ENCODE peak calls at places on chromosomes 1 and 21, in seven cellular contexts. One of them, this sample, is unnamed.

GRCh38 chr1:104797982-104798381 is 1048.3 kb downstream of the AMY1C start:
- DNase-seq in IMR-90: no peak
- DNase-seq in H9: no peak
- DNase-seq in mesenchymal stem cell: no peak
- DNase-seq in mesendoderm: no peak
- DNase-seq in H1: no peak
- DNase-seq in trophoblast cell: peak
- DNase-seq in this sample: no peak

GRCh38 chr1:148166558-148167492 is 14.7 kb upstream of the NBPF11 start:
- DNase-seq in IMR-90: no peak
- DNase-seq in H9: no peak
- DNase-seq in mesenchymal stem cell: no peak
- DNase-seq in mesendoderm: peak
- DNase-seq in H1: no peak
- DNase-seq in trophoblast cell: no peak
- DNase-seq in this sample: no peak

GRCh38 chr1:11730429-11730861 is 5.5 kb upstream of the AGTRAP start:
- DNase-seq in IMR-90: peak
- DNase-seq in H9: no peak
- DNase-seq in mesenchymal stem cell: peak
- DNase-seq in mesendoderm: no peak
- DNase-seq in H1: no peak
- DNase-seq in trophoblast cell: peak
- DNase-seq in this sample: no peak

GRCh38 chr1:209150114-209150513 is 433.4 kb upstream of the CAMK1G start:
- DNase-seq in IMR-90: peak
- DNase-seq in H9: no peak
- DNase-seq in mesenchymal stem cell: peak
- DNase-seq in mesendoderm: peak
- DNase-seq in H1: no peak
- DNase-seq in trophoblast cell: peak
- DNase-seq in this sample: peak

GRCh38 chr1:228267962-228268890 is 60.4 kb downstream of the OBSCN start:
- DNase-seq in IMR-90: no peak
- DNase-seq in H9: peak
- DNase-seq in mesenchymal stem cell: peak
- DNase-seq in mesendoderm: peak
- DNase-seq in H1: no peak
- DNase-seq in trophoblast cell: no peak
- DNase-seq in this sample: no peak

GRCh38 chr1:214476958-214477870 is 74.2 kb downstream of the PTPN14 start:
- DNase-seq in IMR-90: peak
- DNase-seq in H9: no peak
- DNase-seq in mesenchymal stem cell: peak
- DNase-seq in mesendoderm: no peak
- DNase-seq in H1: no peak
- DNase-seq in trophoblast cell: peak
- DNase-seq in this sample: no peak

GRCh38 chr1:177432897-177433296 is 262.1 kb downstream of the BRINP2 start:
- DNase-seq in IMR-90: peak
- DNase-seq in H9: no peak
- DNase-seq in mesenchymal stem cell: no peak
- DNase-seq in mesendoderm: no peak
- DNase-seq in H1: no peak
- DNase-seq in trophoblast cell: peak
- DNase-seq in this sample: no peak

GRCh38 chr1:18484276-18484675 is 3.5 kb downstream of the KLHDC7A start:
- DNase-seq in IMR-90: no peak
- DNase-seq in H9: no peak
- DNase-seq in mesenchymal stem cell: no peak
- DNase-seq in mesendoderm: no peak
- DNase-seq in H1: no peak
- DNase-seq in trophoblast cell: no peak
- DNase-seq in this sample: no peak

GRCh38 chr1:174191255-174191906 is 32.1 kb downstream of the RABGAP1L start:
- DNase-seq in IMR-90: peak
- DNase-seq in H9: no peak
- DNase-seq in mesenchymal stem cell: no peak
- DNase-seq in mesendoderm: no peak
- DNase-seq in H1: no peak
- DNase-seq in trophoblast cell: peak
- DNase-seq in this sample: no peak

GRCh38 chr1:176220100-176220689 is 13.1 kb upstream of the COP1 start:
- DNase-seq in IMR-90: no peak
- DNase-seq in H9: no peak
- DNase-seq in mesenchymal stem cell: no peak
- DNase-seq in mesendoderm: no peak
- DNase-seq in H1: no peak
- DNase-seq in trophoblast cell: no peak
- DNase-seq in this sample: no peak

GRCh38 chr1:11406845-11407244 is 72.1 kb upstream of the DISP3 start:
- DNase-seq in IMR-90: no peak
- DNase-seq in H9: no peak
- DNase-seq in mesenchymal stem cell: no peak
- DNase-seq in mesendoderm: no peak
- DNase-seq in H1: no peak
- DNase-seq in trophoblast cell: no peak
- DNase-seq in this sample: no peak

GRCh38 chr1:64841330-64842065 is 96.6 kb downstream of the RAVER2 start:
- DNase-seq in IMR-90: no peak
- DNase-seq in H9: no peak
- DNase-seq in mesenchymal stem cell: no peak
- DNase-seq in mesendoderm: no peak
- DNase-seq in H1: no peak
- DNase-seq in trophoblast cell: peak
- DNase-seq in this sample: no peak

GRCh38 chr1:87878873-87879272 is 550.2 kb downstream of the LMO4 start:
- DNase-seq in IMR-90: no peak
- DNase-seq in H9: no peak
- DNase-seq in mesenchymal stem cell: no peak
- DNase-seq in mesendoderm: no peak
- DNase-seq in H1: no peak
- DNase-seq in trophoblast cell: no peak
- DNase-seq in this sample: no peak

GRCh38 chr1:107649023-107649422 is 316.0 kb downstream of the VAV3 start:
- DNase-seq in IMR-90: peak
- DNase-seq in H9: no peak
- DNase-seq in mesenchymal stem cell: no peak
- DNase-seq in mesendoderm: peak
- DNase-seq in H1: no peak
- DNase-seq in trophoblast cell: no peak
- DNase-seq in this sample: no peak

GRCh38 chr21:45427331-45428271 is 22.6 kb downstream of the COL18A1 start:
- DNase-seq in IMR-90: peak
- DNase-seq in H9: peak
- DNase-seq in mesenchymal stem cell: peak
- DNase-seq in mesendoderm: peak
- DNase-seq in H1: peak
- DNase-seq in trophoblast cell: peak
- DNase-seq in this sample: no peak

GRCh38 chr1:45820173-45820572 is 16.8 kb downstream of the MAST2 start:
- DNase-seq in IMR-90: no peak
- DNase-seq in H9: no peak
- DNase-seq in mesenchymal stem cell: no peak
- DNase-seq in mesendoderm: no peak
- DNase-seq in H1: no peak
- DNase-seq in trophoblast cell: no peak
- DNase-seq in this sample: no peak

GRCh38 chr1:155051342-155051776 is 243 bp downstream of the ADAM15 start:
- DNase-seq in IMR-90: no peak
- DNase-seq in H9: no peak
- DNase-seq in mesenchymal stem cell: no peak
- DNase-seq in mesendoderm: no peak
- DNase-seq in H1: no peak
- DNase-seq in trophoblast cell: no peak
- DNase-seq in this sample: peak

GRCh38 chr1:94236630-94237290 is 624 bp downstream of the ARHGAP29 start:
- DNase-seq in IMR-90: peak
- DNase-seq in H9: peak
- DNase-seq in mesenchymal stem cell: peak
- DNase-seq in mesendoderm: peak
- DNase-seq in H1: no peak
- DNase-seq in trophoblast cell: peak
- DNase-seq in this sample: no peak

GRCh38 chr21:25708467-25709065 is 26.1 kb downstream of the ATP5PF start:
- DNase-seq in IMR-90: peak
- DNase-seq in H9: no peak
- DNase-seq in mesenchymal stem cell: peak
- DNase-seq in mesendoderm: peak
- DNase-seq in H1: no peak
- DNase-seq in trophoblast cell: peak
- DNase-seq in this sample: peak

GRCh38 chr1:228804640-228805413 is 69.5 kb downstream of the RHOU start:
- DNase-seq in IMR-90: no peak
- DNase-seq in H9: peak
- DNase-seq in mesenchymal stem cell: no peak
- DNase-seq in mesendoderm: peak
- DNase-seq in H1: no peak
- DNase-seq in trophoblast cell: peak
- DNase-seq in this sample: no peak

GRCh38 chr1:30823627-30823968 is 66.0 kb upstream of the LAPTM5 start:
- DNase-seq in IMR-90: no peak
- DNase-seq in H9: no peak
- DNase-seq in mesenchymal stem cell: no peak
- DNase-seq in mesendoderm: no peak
- DNase-seq in H1: no peak
- DNase-seq in trophoblast cell: no peak
- DNase-seq in this sample: no peak
- H2BK120ac ChIP-seq in IMR-90: peak
- H2BK120ac ChIP-seq in H9: no peak
- H2BK120ac ChIP-seq in mesenchymal stem cell: peak
- H2BK120ac ChIP-seq in mesendoderm: no peak
- H2BK120ac ChIP-seq in H1: no peak
- H2BK120ac ChIP-seq in trophoblast cell: peak
- H2BK120ac ChIP-seq in this sample: no peak

GRCh38 chr21:33514234-33514633 is 22.7 kb upstream of the DNAJC28 start:
- DNase-seq in IMR-90: peak
- DNase-seq in H9: no peak
- DNase-seq in mesenchymal stem cell: peak
- DNase-seq in mesendoderm: no peak
- DNase-seq in H1: no peak
- DNase-seq in trophoblast cell: no peak
- DNase-seq in this sample: no peak
- H2BK120ac ChIP-seq in IMR-90: no peak
- H2BK120ac ChIP-seq in H9: no peak
- H2BK120ac ChIP-seq in mesenchymal stem cell: no peak
- H2BK120ac ChIP-seq in mesendoderm: no peak
- H2BK120ac ChIP-seq in H1: no peak
- H2BK120ac ChIP-seq in trophoblast cell: no peak
- H2BK120ac ChIP-seq in this sample: no peak

GRCh38 chr1:89836252-89836996 is 15.6 kb downstream of the LRRC8D start:
- DNase-seq in IMR-90: no peak
- DNase-seq in H9: no peak
- DNase-seq in mesenchymal stem cell: no peak
- DNase-seq in mesendoderm: no peak
- DNase-seq in H1: no peak
- DNase-seq in trophoblast cell: no peak
- DNase-seq in this sample: no peak

GRCh38 chr1:89841507-89841906 is 20.7 kb downstream of the LRRC8D start:
- DNase-seq in IMR-90: no peak
- DNase-seq in H9: no peak
- DNase-seq in mesenchymal stem cell: no peak
- DNase-seq in mesendoderm: no peak
- DNase-seq in H1: no peak
- DNase-seq in trophoblast cell: no peak
- DNase-seq in this sample: no peak

GRCh38 chr1:89836997-89837909 is 16.4 kb downstream of the LRRC8D start:
- DNase-seq in IMR-90: no peak
- DNase-seq in H9: no peak
- DNase-seq in mesenchymal stem cell: no peak
- DNase-seq in mesendoderm: peak
- DNase-seq in H1: no peak
- DNase-seq in trophoblast cell: no peak
- DNase-seq in this sample: no peak

GRCh38 chr1:89842547-89843278 is 21.9 kb downstream of the LRRC8D start:
- DNase-seq in IMR-90: peak
- DNase-seq in H9: no peak
- DNase-seq in mesenchymal stem cell: peak
- DNase-seq in mesendoderm: no peak
- DNase-seq in H1: no peak
- DNase-seq in trophoblast cell: no peak
- DNase-seq in this sample: no peak

DNA sequence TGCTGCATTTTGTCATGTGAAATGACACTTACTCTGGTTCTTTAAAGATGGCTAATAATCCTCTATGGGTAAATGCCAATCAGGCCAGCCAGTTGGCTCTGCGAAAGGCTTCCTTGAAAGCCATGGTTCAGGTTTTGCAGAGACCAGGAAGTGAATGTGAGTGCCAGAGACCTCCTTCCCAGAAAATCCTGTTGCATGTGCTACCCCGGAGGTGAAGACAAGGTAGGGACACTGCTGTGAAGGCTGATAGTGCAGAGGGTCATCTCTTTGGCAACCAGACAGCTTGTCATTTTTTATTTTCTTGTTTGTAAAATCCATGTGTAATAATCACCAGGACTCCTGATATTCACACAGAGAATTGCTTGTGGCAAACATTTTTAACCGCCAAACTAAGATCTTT is 18.7 kb downstream of the LRRC8D start:
- DNase-seq in IMR-90: no peak
- DNase-seq in H9: no peak
- DNase-seq in mesenchymal stem cell: no peak
- DNase-seq in mesendoderm: peak
- DNase-seq in H1: no peak
- DNase-seq in trophoblast cell: no peak
- DNase-seq in this sample: no peak
- H2BK120ac ChIP-seq in IMR-90: no peak
- H2BK120ac ChIP-seq in H9: no peak
- H2BK120ac ChIP-seq in mesenchymal stem cell: no peak
- H2BK120ac ChIP-seq in mesendoderm: no peak
- H2BK120ac ChIP-seq in H1: no peak
- H2BK120ac ChIP-seq in trophoblast cell: no peak
- H2BK120ac ChIP-seq in this sample: no peak

GRCh38 chr1:108862017-108862610 is 5.2 kb upstream of the AKNAD1 start:
- DNase-seq in IMR-90: no peak
- DNase-seq in H9: no peak
- DNase-seq in mesenchymal stem cell: no peak
- DNase-seq in mesendoderm: peak
- DNase-seq in H1: no peak
- DNase-seq in trophoblast cell: no peak
- DNase-seq in this sample: no peak
- H2BK120ac ChIP-seq in IMR-90: no peak
- H2BK120ac ChIP-seq in H9: no peak
- H2BK120ac ChIP-seq in mesenchymal stem cell: no peak
- H2BK120ac ChIP-seq in mesendoderm: no peak
- H2BK120ac ChIP-seq in H1: no peak
- H2BK120ac ChIP-seq in trophoblast cell: no peak
- H2BK120ac ChIP-seq in this sample: no peak

GRCh38 chr1:241518447-241519307 is 878 bp downstream of the FH start:
- DNase-seq in IMR-90: peak
- DNase-seq in H9: peak
- DNase-seq in mesenchymal stem cell: peak
- DNase-seq in mesendoderm: no peak
- DNase-seq in H1: no peak
- DNase-seq in trophoblast cell: peak
- DNase-seq in this sample: no peak
- H2BK120ac ChIP-seq in IMR-90: no peak
- H2BK120ac ChIP-seq in H9: no peak
- H2BK120ac ChIP-seq in mesenchymal stem cell: peak
- H2BK120ac ChIP-seq in mesendoderm: no peak
- H2BK120ac ChIP-seq in H1: no peak
- H2BK120ac ChIP-seq in trophoblast cell: peak
- H2BK120ac ChIP-seq in this sample: no peak

This sample was measured in neuronal stem cell.